ENCODE peak calls at places on chromosomes 12 and 14, in four cellular contexts. O is LNCaP clone FGC, D is tibial artery, G is IMR-90. X is an unnamed sample.

GRCh38 chr12:104643093-104643646 is 186.4 kb downstream of the CHST11 start:
- DNase-seq in G (no peak), D (no peak), O (no peak), X (no peak)

GRCh38 chr12:101229841-101230241 is 19.8 kb upstream of the SLC5A8 start:
- DNase-seq in O (no peak), G (no peak), D (no peak), X (no peak)

GRCh38 chr12:9363145-9363544 is 154.9 kb upstream of the PZP start:
- DNase-seq in D (no peak), G (no peak), O (no peak), X (no peak)

GRCh38 chr14:69573841-69574265 is 818 bp downstream of the CCDC177 start:
- DNase-seq in O (no peak), G (no peak), D (no peak), X (no peak)

GRCh38 chr14:104792101-104792884 is 3.3 kb downstream of the AKT1 start:
- DNase-seq in D (peak), O (no peak), G (no peak), X (no peak)

GRCh38 chr14:94559638-94560290 is 1.5 kb upstream of the SERPINA4 start:
- DNase-seq in D (peak), G (no peak), O (no peak), X (no peak)

GRCh38 chr12:56661979-56662638 is 16.3 kb upstream of the ATP5F1B start:
- DNase-seq in G (no peak), O (no peak), D (peak), X (no peak)

GRCh38 chr14:86882818-86883217 is 1110.2 kb downstream of the GALC start:
- DNase-seq in G (no peak), O (no peak), D (no peak), X (no peak)

GRCh38 chr14:74962059-74962458 is 6.7 kb upstream of the PGF start:
- DNase-seq in G (no peak), O (no peak), D (no peak), X (no peak)

GRCh38 chr12:76266797-76267196 is 81.4 kb downstream of the BBS10 start:
- DNase-seq in G (peak), D (no peak), O (peak), X (no peak)

GRCh38 chr12:59649203-59649602 is 53.4 kb downstream of the SLC16A7 start:
- DNase-seq in O (no peak), G (peak), D (no peak), X (no peak)

GRCh38 chr14:71438684-71439083 is 493.5 kb upstream of the RGS6 start:
- DNase-seq in O (no peak), D (peak), G (peak), X (no peak)

GRCh38 chr12:101945361-101946232 is 68.2 kb downstream of the DRAM1 start:
- DNase-seq in D (no peak), O (peak), G (peak), X (no peak)

GRCh38 chr12:68814490-68815231 is 6.7 kb downstream of the MDM2 start:
- DNase-seq in G (no peak), O (no peak), D (no peak), X (no peak)

GRCh38 chr12:122547330-122547729 is 20.3 kb downstream of the KNTC1 start:
- DNase-seq in D (no peak), O (no peak), G (peak), X (no peak)

GRCh38 chr14:70425349-70425748 is 8.5 kb upstream of the SYNJ2BP start:
- DNase-seq in G (no peak), D (no peak), O (peak), X (no peak)

GRCh38 chr12:57452937-57453509 is 2.1 kb upstream of the INHBE start:
- DNase-seq in G (peak), O (no peak), D (peak), X (peak)

GRCh38 chr14:52729925-52730707 is at the start of gene STYX:
- DNase-seq in G (peak), D (peak), O (peak), X (peak)

GRCh38 chr12:21324551-21324950 is 10.2 kb downstream of the SLCO1A2 start:
- DNase-seq in O (no peak), D (no peak), G (no peak), X (no peak)

GRCh38 chr12:114920828-114921579 is 237.0 kb upstream of the TBX3 start:
- DNase-seq in O (no peak), G (peak), D (no peak), X (no peak)

GRCh38 chr12:89349814-89350213 is 2.5 kb downstream of the DUSP6 start:
- DNase-seq in G (peak), O (no peak), D (no peak), X (no peak)

GRCh38 chr14:49984419-49984818 is 91.5 kb downstream of the ARF6 start:
- DNase-seq in O (no peak), G (peak), D (no peak), X (no peak)

GRCh38 chr12:54749191-54749818 is 101.1 kb upstream of the DCD start:
- DNase-seq in D (no peak), O (peak), G (peak), X (no peak)

GRCh38 chr14:78950654-78951053 is 780.5 kb downstream of the NRXN3 start:
- DNase-seq in G (peak), D (no peak), O (no peak), X (no peak)

GRCh38 chr12:12985817-12986408 is 14.2 kb downstream of the HEBP1 start:
- DNase-seq in G (peak), D (no peak), O (no peak), X (no peak)

GRCh38 chr14:89618309-89618708 is 201.3 kb upstream of the FOXN3 start:
- DNase-seq in D (no peak), G (no peak), O (no peak), X (no peak)

GRCh38 chr12:31317471-31318397 is 8.2 kb downstream of the SINHCAF start:
- DNase-seq in O (peak), G (no peak), D (no peak), X (no peak)

GRCh38 chr12:121182222-121182896 is 27.6 kb upstream of the P2RX4 start:
- DNase-seq in D (no peak), G (no peak), O (no peak), X (no peak)

GRCh38 chr12:6337958-6338406 is 3.9 kb downstream of the TNFRSF1A start:
- DNase-seq in O (no peak), G (no peak), D (no peak), X (no peak)

GRCh38 chr12:40819427-40820108 is 127.3 kb downstream of the CNTN1 start:
- DNase-seq in D (no peak), O (no peak), G (no peak), X (no peak)

GRCh38 chr12:53190108-53190729 is 9.5 kb upstream of the CSAD start:
- DNase-seq in O (no peak), G (peak), D (peak), X (peak)

GRCh38 chr14:56807586-56808168 is 2.6 kb downstream of the OTX2 start:
- DNase-seq in G (no peak), O (no peak), D (no peak), X (no peak)

GRCh38 chr12:102847131-102847530 is 69.9 kb downstream of the PAH start:
- DNase-seq in D (no peak), O (no peak), G (no peak), X (no peak)

GRCh38 chr12:7645395-7646177 is 20.1 kb downstream of the APOBEC1 start:
- DNase-seq in D (no peak), O (no peak), G (peak), X (no peak)

GRCh38 chr12:20507711-20508110 is 139.4 kb downstream of the PDE3A start:
- DNase-seq in D (no peak), O (no peak), G (no peak), X (no peak)

DNA sequence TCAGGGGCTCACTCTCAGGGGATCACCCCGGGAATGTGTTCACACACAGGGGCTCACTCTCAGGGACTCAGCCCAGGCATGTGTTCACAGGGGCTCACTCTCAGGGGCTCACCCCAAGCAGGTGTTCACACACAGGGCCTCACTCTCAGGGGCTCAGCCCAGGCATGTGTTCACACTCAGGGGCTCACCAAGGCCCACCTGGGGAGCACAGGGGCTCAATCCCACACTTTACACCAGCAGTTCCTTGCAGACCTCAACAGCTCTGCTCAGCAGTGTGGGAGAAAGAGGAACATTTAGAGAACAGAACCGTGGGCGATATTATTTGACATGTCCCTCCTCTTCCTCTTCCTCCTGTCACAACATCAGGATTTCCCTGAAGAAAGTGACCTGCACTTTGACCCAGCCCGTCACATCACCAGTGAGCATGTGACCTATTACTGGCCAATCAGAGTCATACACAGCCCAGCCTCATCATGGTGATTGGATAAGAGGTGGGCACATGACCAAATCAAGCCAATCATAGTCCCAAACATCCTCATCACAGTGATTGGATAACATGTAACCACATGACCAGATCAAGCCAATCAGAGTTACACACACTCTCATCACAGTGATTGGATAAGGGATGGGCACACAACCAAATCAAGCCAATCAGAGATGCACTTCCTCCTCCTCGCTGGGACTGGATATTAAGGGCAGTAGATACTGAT is 359.4 kb upstream of the SFSWAP start:
- DNase-seq in O (no peak), D (no peak), G (no peak), X (peak)
- H3K4me3 ChIP-seq in O (no peak), D (no peak), G (no peak), X (no peak)

DNA sequence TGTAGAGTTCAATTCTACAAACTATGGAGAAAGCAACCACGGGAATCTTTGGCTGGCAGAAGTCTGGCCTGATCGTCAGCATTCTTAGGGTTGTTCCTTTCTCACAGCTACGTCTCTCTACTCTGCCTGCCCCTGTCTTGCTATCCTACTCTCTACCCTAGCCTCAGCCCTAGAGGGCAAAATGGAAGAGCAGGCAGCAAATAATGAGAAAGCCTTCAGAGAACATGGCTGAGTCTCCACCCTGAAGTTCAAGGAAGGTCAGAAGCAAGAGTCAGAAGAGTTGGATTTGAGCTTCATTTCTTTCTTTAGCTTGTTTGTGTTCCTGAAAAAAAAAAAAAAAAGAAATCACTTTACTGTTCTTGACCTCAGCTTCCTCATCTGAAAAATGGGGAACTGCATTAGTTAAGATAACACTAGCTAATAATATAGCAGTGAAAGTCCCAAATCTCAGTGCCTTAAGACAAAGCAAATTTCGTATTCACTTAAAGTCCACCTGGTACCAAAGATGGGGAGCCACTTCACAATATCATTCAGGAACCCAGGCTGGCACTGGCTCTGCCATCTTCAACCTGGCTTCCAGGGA is 50.2 kb upstream of the CCND2 start:
- DNase-seq in D (no peak), O (no peak), G (no peak), X (no peak)
- H3K4me3 ChIP-seq in D (no peak), O (no peak), G (no peak), X (no peak)

GRCh38 chr14:101561145-101561896 is at the start of gene DIO3:
- DNase-seq in D (peak), G (no peak), O (no peak), X (no peak)

GRCh38 chr14:101561897-101562490 is 699 bp downstream of the DIO3 start:
- DNase-seq in O (no peak), D (no peak), G (no peak), X (no peak)

GRCh38 chr14:101559250-101559623 is 2.1 kb upstream of the DIO3 start:
- DNase-seq in D (no peak), O (no peak), G (no peak), X (no peak)

GRCh38 chr14:101559624-101560533 is 1.4 kb upstream of the DIO3 start:
- DNase-seq in D (no peak), O (no peak), G (peak), X (no peak)

GRCh38 chr14:101560534-101561113 is 671 bp upstream of the DIO3 start:
- DNase-seq in D (no peak), G (no peak), O (no peak), X (no peak)
- H3K4me3 ChIP-seq in D (peak), G (no peak), O (no peak), X (peak)

DNA sequence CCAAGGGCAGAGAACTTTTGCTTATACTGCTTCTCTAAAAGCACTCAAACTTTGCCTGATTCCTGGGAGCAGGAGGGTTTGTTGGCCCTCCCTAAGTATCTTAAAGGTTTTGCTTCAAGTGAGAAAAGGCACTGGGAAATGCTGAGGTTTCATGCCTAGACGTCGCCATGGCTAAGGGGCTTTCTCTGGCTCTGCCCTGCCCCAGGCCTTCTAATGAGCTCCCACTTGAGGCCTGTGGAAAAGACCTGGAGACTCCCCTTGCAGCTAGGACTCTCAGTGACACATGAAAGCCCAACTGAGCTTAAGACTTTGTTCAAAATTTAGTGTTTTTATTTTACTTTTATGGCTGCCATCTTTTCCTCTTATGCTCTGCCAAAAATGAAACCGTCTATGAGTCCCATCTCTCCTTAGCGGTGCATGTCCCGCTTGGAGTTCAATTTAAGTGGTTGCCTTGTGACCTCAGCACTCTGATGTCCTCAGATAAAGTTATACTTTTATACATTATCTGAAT is 49.3 kb downstream of the EIF2S3B start:
- DNase-seq in D (no peak), O (no peak), G (no peak), X (no peak)
- H3K4me3 ChIP-seq in D (no peak), O (no peak), G (no peak), X (no peak)

GRCh38 chr14:91375748-91376452 is 41.7 kb downstream of the CCDC88C start:
- DNase-seq in G (no peak), D (no peak), O (no peak), X (no peak)

GRCh38 chr14:91374287-91374880 is 43.2 kb downstream of the CCDC88C start:
- DNase-seq in D (no peak), G (no peak), O (no peak), X (no peak)

GRCh38 chr14:91376547-91377477 is 40.8 kb downstream of the CCDC88C start:
- DNase-seq in D (no peak), O (no peak), G (no peak), X (no peak)

GRCh38 chr14:91373591-91374245 is 43.9 kb downstream of the CCDC88C start:
- DNase-seq in O (no peak), D (no peak), G (no peak), X (no peak)

DNA sequence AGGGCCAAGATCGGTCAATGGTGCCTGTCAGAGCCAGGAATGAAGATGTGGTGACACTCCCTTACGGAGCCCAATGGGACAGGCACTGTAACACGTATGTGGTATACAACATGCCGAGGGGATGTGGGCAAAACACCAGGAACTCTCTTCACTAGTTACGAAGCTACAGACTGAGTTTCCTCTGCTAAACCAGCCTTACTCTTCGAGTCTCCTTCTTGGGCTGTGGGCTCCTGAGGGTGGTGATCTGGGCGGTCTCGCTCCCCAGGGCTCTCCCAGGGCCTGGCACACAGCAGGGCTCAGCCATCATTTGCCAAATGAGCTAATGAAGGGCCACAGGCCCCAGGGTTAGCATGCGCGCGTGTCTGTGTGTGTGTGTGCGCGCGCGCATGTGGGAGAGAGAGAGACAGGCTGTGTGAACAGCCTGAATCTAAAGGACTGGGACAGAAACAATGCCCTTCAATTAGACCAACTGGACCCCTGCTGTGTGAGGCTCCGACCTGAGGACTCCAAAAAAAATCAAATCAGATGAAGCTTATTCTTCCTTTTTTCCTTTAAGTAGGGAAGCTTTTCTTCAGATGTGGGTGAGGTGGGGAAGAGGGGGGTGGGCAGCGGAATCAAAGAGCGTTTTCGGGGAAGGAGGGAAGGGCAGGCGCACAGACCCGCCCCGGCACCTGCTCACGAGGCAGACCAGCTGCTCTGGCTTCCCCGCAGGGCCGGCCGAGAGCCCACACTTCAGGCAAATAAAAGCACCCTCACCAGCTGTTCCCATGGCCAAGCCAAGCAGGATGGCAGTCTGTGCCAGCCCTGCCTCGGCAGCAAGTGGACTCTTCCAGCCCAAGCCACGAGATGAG is 42.5 kb downstream of the CCDC88C start:
- DNase-seq in D (no peak), G (no peak), O (no peak), X (no peak)
- H3K4me3 ChIP-seq in D (no peak), G (no peak), O (no peak), X (no peak)

GRCh38 chr14:103207404-103208072 is 84.3 kb downstream of the TNFAIP2 start:
- DNase-seq in D (no peak), G (no peak), O (no peak), X (peak)
- H3K4me3 ChIP-seq in D (peak), G (peak), O (no peak), X (peak)

GRCh38 chr12:133057446-133057845 is 20.1 kb downstream of the ZNF84 start:
- DNase-seq in D (no peak), O (no peak), G (peak), X (no peak)
- H3K4me3 ChIP-seq in D (no peak), O (no peak), G (no peak), X (no peak)

GRCh38 chr14:23436327-23437141 is 1.1 kb upstream of the MYH7 start:
- DNase-seq in O (no peak), D (peak), G (no peak), X (peak)

GRCh38 chr14:23437142-23438129 is 2.0 kb upstream of the MYH7 start:
- DNase-seq in G (no peak), O (no peak), D (peak), X (no peak)

GRCh38 chr14:23438130-23438893 is 2.9 kb upstream of the MYH7 start:
- DNase-seq in O (no peak), G (no peak), D (peak), X (no peak)

GRCh38 chr14:23441076-23441475 is 5.6 kb upstream of the MYH7 start:
- DNase-seq in G (no peak), O (peak), D (no peak), X (no peak)

GRCh38 chr14:23439107-23439835 is 3.8 kb upstream of the MYH7 start:
- DNase-seq in G (no peak), O (no peak), D (peak), X (no peak)
- H3K4me3 ChIP-seq in G (no peak), O (no peak), D (no peak), X (no peak)

GRCh38 chr12:2408262-2408661 is 355.5 kb downstream of the CACNA1C start:
- DNase-seq in O (no peak), G (no peak), D (no peak), X (no peak)
- H3K4me3 ChIP-seq in O (no peak), G (no peak), D (no peak), X (no peak)

X was measured in suprapubic skin.